ENCODE peak calls at places on chromosomes 12 and 14, in seven cellular contexts. One of them, this sample, is unnamed. For H3K4me1, the result is how much of the 10 kb centered on the place peaks cover.

GRCh38 chr12:116498471-116498870 is 60.7 kb upstream of the MAP1LC3B2 start:
- DNase-seq in fibroblast of lung: no peak
- DNase-seq in HepG2: no peak
- DNase-seq in mammary epithelial cell: no peak
- DNase-seq in mesenchymal stem cell: no peak
- DNase-seq in neural progenitor cell: no peak
- DNase-seq in H9: no peak
- DNase-seq in this sample: no peak

GRCh38 chr14:22190411-22191191 is 398.4 kb downstream of the DAD1 start:
- DNase-seq in fibroblast of lung: peak
- DNase-seq in HepG2: no peak
- DNase-seq in mammary epithelial cell: peak
- DNase-seq in mesenchymal stem cell: peak
- DNase-seq in neural progenitor cell: no peak
- DNase-seq in H9: no peak
- DNase-seq in this sample: no peak

GRCh38 chr12:104181313-104181712 is 34.3 kb upstream of the TXNRD1 start:
- DNase-seq in fibroblast of lung: peak
- DNase-seq in HepG2: no peak
- DNase-seq in mammary epithelial cell: peak
- DNase-seq in mesenchymal stem cell: no peak
- DNase-seq in neural progenitor cell: no peak
- DNase-seq in H9: no peak
- DNase-seq in this sample: no peak

GRCh38 chr12:108825205-108825950 is 32.0 kb downstream of the SSH1 start:
- DNase-seq in fibroblast of lung: peak
- DNase-seq in HepG2: no peak
- DNase-seq in mammary epithelial cell: no peak
- DNase-seq in mesenchymal stem cell: peak
- DNase-seq in neural progenitor cell: no peak
- DNase-seq in H9: no peak
- DNase-seq in this sample: peak

GRCh38 chr14:55111122-55111705 is 17.8 kb upstream of the LGALS3 start:
- DNase-seq in fibroblast of lung: no peak
- DNase-seq in HepG2: no peak
- DNase-seq in mammary epithelial cell: no peak
- DNase-seq in mesenchymal stem cell: no peak
- DNase-seq in neural progenitor cell: no peak
- DNase-seq in H9: no peak
- DNase-seq in this sample: no peak

GRCh38 chr14:89613260-89614008 is 196.4 kb upstream of the FOXN3 start:
- DNase-seq in fibroblast of lung: no peak
- DNase-seq in HepG2: no peak
- DNase-seq in mammary epithelial cell: no peak
- DNase-seq in mesenchymal stem cell: no peak
- DNase-seq in neural progenitor cell: no peak
- DNase-seq in H9: no peak
- DNase-seq in this sample: no peak

GRCh38 chr12:5272061-5272820 is 159.7 kb upstream of the NTF3 start:
- DNase-seq in fibroblast of lung: peak
- DNase-seq in HepG2: no peak
- DNase-seq in mammary epithelial cell: no peak
- DNase-seq in mesenchymal stem cell: peak
- DNase-seq in neural progenitor cell: no peak
- DNase-seq in H9: no peak
- DNase-seq in this sample: no peak

GRCh38 chr12:48973084-48973483 is 1.5 kb upstream of the WNT10B start:
- DNase-seq in fibroblast of lung: no peak
- DNase-seq in HepG2: no peak
- DNase-seq in mammary epithelial cell: no peak
- DNase-seq in mesenchymal stem cell: no peak
- DNase-seq in neural progenitor cell: no peak
- DNase-seq in H9: no peak
- DNase-seq in this sample: no peak

GRCh38 chr12:44873898-44874297 is 2.2 kb downstream of the NELL2 start:
- DNase-seq in fibroblast of lung: peak
- DNase-seq in HepG2: no peak
- DNase-seq in mammary epithelial cell: no peak
- DNase-seq in mesenchymal stem cell: peak
- DNase-seq in neural progenitor cell: no peak
- DNase-seq in H9: no peak
- DNase-seq in this sample: peak

GRCh38 chr12:116534341-116535121 is 24.6 kb upstream of the MAP1LC3B2 start:
- DNase-seq in fibroblast of lung: peak
- DNase-seq in HepG2: no peak
- DNase-seq in mammary epithelial cell: no peak
- DNase-seq in mesenchymal stem cell: peak
- DNase-seq in neural progenitor cell: peak
- DNase-seq in H9: peak
- DNase-seq in this sample: no peak

GRCh38 chr14:60327447-60328331 is 78.7 kb downstream of the PPM1A start:
- DNase-seq in fibroblast of lung: peak
- DNase-seq in HepG2: no peak
- DNase-seq in mammary epithelial cell: no peak
- DNase-seq in mesenchymal stem cell: no peak
- DNase-seq in neural progenitor cell: peak
- DNase-seq in H9: peak
- DNase-seq in this sample: peak

GRCh38 chr12:70400124-70400523 is 34.0 kb downstream of the KCNMB4 start:
- DNase-seq in fibroblast of lung: no peak
- DNase-seq in HepG2: no peak
- DNase-seq in mammary epithelial cell: no peak
- DNase-seq in mesenchymal stem cell: no peak
- DNase-seq in neural progenitor cell: no peak
- DNase-seq in H9: no peak
- DNase-seq in this sample: no peak

GRCh38 chr14:104341532-104342434 is 203.4 kb downstream of the KIF26A start:
- DNase-seq in fibroblast of lung: no peak
- DNase-seq in HepG2: peak
- DNase-seq in mammary epithelial cell: no peak
- DNase-seq in mesenchymal stem cell: no peak
- DNase-seq in neural progenitor cell: peak
- DNase-seq in H9: peak
- DNase-seq in this sample: peak

GRCh38 chr12:82870825-82871377 is 184.2 kb downstream of the TMTC2 start:
- DNase-seq in fibroblast of lung: no peak
- DNase-seq in HepG2: no peak
- DNase-seq in mammary epithelial cell: no peak
- DNase-seq in mesenchymal stem cell: no peak
- DNase-seq in neural progenitor cell: no peak
- DNase-seq in H9: no peak
- DNase-seq in this sample: no peak

GRCh38 chr12:75364918-75365317 is 26.0 kb upstream of the GLIPR1L2 start:
- DNase-seq in fibroblast of lung: no peak
- DNase-seq in HepG2: no peak
- DNase-seq in mammary epithelial cell: no peak
- DNase-seq in mesenchymal stem cell: peak
- DNase-seq in neural progenitor cell: peak
- DNase-seq in H9: no peak
- DNase-seq in this sample: no peak

GRCh38 chr14:37179896-37180502 is 7.6 kb upstream of the SLC25A21 start:
- DNase-seq in fibroblast of lung: peak
- DNase-seq in HepG2: no peak
- DNase-seq in mammary epithelial cell: peak
- DNase-seq in mesenchymal stem cell: peak
- DNase-seq in neural progenitor cell: no peak
- DNase-seq in H9: no peak
- DNase-seq in this sample: no peak

GRCh38 chr12:79423560-79423959 is 267.2 kb downstream of the PAWR start:
- DNase-seq in fibroblast of lung: no peak
- DNase-seq in HepG2: no peak
- DNase-seq in mammary epithelial cell: no peak
- DNase-seq in mesenchymal stem cell: no peak
- DNase-seq in neural progenitor cell: no peak
- DNase-seq in H9: no peak
- DNase-seq in this sample: no peak
- H3K4me1 ChIP-seq in fibroblast of lung: under half
- H3K4me1 ChIP-seq in HepG2: half or more
- H3K4me1 ChIP-seq in mammary epithelial cell: under half
- H3K4me1 ChIP-seq in mesenchymal stem cell: under half
- H3K4me1 ChIP-seq in neural progenitor cell: under half
- H3K4me1 ChIP-seq in H9: under half
- H3K4me1 ChIP-seq in this sample: under half

DNA sequence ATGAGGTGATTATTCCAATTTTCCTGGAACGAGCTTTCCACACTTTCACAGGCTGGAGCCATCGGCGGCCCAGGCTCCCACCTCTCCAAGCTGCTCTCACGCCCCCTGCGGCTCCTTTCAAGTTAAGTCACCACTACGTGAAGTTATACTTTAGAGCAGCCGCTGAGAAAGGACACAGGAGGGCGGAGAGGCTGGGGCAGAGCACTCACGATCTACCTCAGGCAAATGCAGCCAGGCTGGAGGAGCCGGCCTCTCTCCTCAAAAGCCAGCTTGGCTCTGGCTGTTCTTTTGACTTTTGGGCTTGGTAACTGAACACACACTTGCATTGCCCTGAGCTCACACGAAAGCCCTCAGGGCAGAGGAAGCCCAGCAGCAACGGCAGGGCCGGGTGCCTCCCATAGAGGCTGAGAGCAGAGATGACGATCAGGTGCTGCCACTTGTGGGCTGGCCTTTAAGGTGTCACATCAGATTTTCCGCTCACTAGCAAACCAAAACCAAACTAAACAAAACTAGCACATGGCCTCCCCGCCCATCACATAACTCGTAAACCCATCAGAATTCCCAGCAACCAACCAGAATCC is 75.2 kb downstream of the PITPNM2 start:
- DNase-seq in fibroblast of lung: peak
- DNase-seq in HepG2: peak
- DNase-seq in mammary epithelial cell: no peak
- DNase-seq in mesenchymal stem cell: peak
- DNase-seq in neural progenitor cell: peak
- DNase-seq in H9: peak
- DNase-seq in this sample: no peak
- H3K9ac ChIP-seq in fibroblast of lung: no peak
- H3K9ac ChIP-seq in HepG2: peak
- H3K9ac ChIP-seq in mammary epithelial cell: no peak
- H3K9ac ChIP-seq in mesenchymal stem cell: peak
- H3K9ac ChIP-seq in neural progenitor cell: no peak
- H3K9ac ChIP-seq in H9: no peak
- H3K9ac ChIP-seq in this sample: no peak

GRCh38 chr12:6280672-6281071 is 29.8 kb upstream of the PLEKHG6 start:
- DNase-seq in fibroblast of lung: no peak
- DNase-seq in HepG2: no peak
- DNase-seq in mammary epithelial cell: no peak
- DNase-seq in mesenchymal stem cell: no peak
- DNase-seq in neural progenitor cell: no peak
- DNase-seq in H9: no peak
- DNase-seq in this sample: no peak
- H3K4me2 ChIP-seq in fibroblast of lung: no peak
- H3K4me2 ChIP-seq in HepG2: peak
- H3K4me2 ChIP-seq in mammary epithelial cell: peak
- H3K4me2 ChIP-seq in mesenchymal stem cell: no peak
- H3K4me2 ChIP-seq in neural progenitor cell: no peak
- H3K4me2 ChIP-seq in H9: no peak
- H3K4me2 ChIP-seq in this sample: no peak

GRCh38 chr14:42460673-42461072 is 854.0 kb downstream of the LRFN5 start:
- DNase-seq in fibroblast of lung: no peak
- DNase-seq in HepG2: no peak
- DNase-seq in mammary epithelial cell: no peak
- DNase-seq in mesenchymal stem cell: no peak
- DNase-seq in neural progenitor cell: no peak
- DNase-seq in H9: no peak
- DNase-seq in this sample: no peak
- H3K4me1 ChIP-seq in fibroblast of lung: under half
- H3K4me1 ChIP-seq in HepG2: under half
- H3K4me1 ChIP-seq in mammary epithelial cell: under half
- H3K4me1 ChIP-seq in mesenchymal stem cell: under half
- H3K4me1 ChIP-seq in neural progenitor cell: under half
- H3K4me1 ChIP-seq in H9: under half
- H3K4me1 ChIP-seq in this sample: under half

DNA sequence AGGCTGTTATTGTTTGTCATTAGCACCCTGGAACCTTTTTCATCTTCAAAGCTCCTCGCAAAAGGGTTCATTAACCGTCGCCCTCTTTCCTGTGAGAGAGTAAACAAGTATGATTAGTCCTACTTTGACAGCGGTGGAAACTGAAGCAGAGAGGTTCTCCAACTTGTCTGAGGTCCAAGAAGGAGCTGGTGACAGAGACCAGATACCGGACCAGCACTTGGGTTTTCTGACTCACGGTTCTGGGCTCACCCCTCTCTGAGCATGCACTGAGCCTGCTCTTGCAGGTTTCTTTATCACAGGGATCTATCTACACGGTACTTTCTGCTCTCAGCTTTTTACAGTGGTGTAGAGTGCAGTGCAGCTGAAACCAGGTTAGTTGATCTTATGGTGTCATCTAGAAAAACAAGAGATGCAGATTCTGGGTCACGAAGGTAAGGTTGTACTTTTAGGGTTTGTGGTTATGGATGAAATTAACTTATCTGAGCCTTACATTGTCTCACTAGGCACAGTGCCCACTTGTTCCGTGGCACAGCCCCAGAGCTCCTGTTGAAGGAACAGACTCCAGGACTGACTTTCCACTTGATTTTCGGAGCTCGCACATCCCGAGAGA is 62.1 kb downstream of the PPP2R5C start:
- DNase-seq in fibroblast of lung: peak
- DNase-seq in HepG2: no peak
- DNase-seq in mammary epithelial cell: no peak
- DNase-seq in mesenchymal stem cell: peak
- DNase-seq in neural progenitor cell: no peak
- DNase-seq in H9: no peak
- DNase-seq in this sample: peak
- H3K9ac ChIP-seq in fibroblast of lung: no peak
- H3K9ac ChIP-seq in HepG2: no peak
- H3K9ac ChIP-seq in mammary epithelial cell: no peak
- H3K9ac ChIP-seq in mesenchymal stem cell: peak
- H3K9ac ChIP-seq in neural progenitor cell: no peak
- H3K9ac ChIP-seq in H9: no peak
- H3K9ac ChIP-seq in this sample: peak

DNA sequence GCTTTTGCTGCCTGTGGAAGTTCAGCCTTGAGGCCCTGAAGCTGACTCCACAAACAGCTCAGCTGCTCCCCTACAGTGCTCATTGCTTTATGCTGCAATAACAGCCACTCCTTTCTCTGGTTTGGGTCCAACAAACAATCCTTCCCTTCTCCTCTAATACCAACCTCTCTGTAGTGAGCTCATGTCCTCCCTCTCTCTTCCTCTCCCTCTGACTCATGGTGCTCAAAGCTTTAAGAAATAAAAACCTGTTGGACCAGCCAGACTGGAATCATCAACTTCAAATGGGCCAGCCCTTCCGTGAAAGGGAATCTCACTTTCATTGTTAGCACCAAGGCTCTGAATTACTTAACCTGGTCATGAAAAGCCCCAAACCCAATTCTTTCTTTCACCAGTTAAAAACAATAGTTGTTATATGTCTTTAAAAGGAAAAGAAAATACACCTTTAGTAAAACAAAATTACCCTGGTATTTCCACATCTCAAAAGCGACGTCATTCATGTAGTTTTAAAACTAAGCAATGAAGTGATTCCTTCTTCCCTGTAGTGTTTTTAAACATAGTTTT is 126.4 kb downstream of the DUSP6 start:
- DNase-seq in fibroblast of lung: peak
- DNase-seq in HepG2: no peak
- DNase-seq in mammary epithelial cell: peak
- DNase-seq in mesenchymal stem cell: peak
- DNase-seq in neural progenitor cell: peak
- DNase-seq in H9: peak
- DNase-seq in this sample: no peak
- H3K4me2 ChIP-seq in fibroblast of lung: peak
- H3K4me2 ChIP-seq in HepG2: no peak
- H3K4me2 ChIP-seq in mammary epithelial cell: peak
- H3K4me2 ChIP-seq in mesenchymal stem cell: no peak
- H3K4me2 ChIP-seq in neural progenitor cell: peak
- H3K4me2 ChIP-seq in H9: peak
- H3K4me2 ChIP-seq in this sample: no peak